ENCODE peak calls at places on chromosome 15, in ten cellular contexts. I is esophagus muscularis mucosa, H is right lobe of liver, N is AG09309, V is cardiac muscle cell, R is astrocyte of the spinal cord, K is ovary, C is GM20000, S is natural killer cell, Y is astrocyte of the cerebellum. X is an unnamed sample.

GRCh38 chr15:64398575-64398974 is 10.9 kb downstream of the TRIP4 start:
- DNase-seq in I (no peak), H (no peak), N (no peak), V (no peak), R (no peak), K (no peak), C (no peak), S (no peak), Y (no peak), X (no peak)

GRCh38 chr15:58777107-58777506 is 6.0 kb downstream of the MINDY2 start:
- DNase-seq in I (no peak), H (no peak), N (no peak), V (no peak), R (no peak), K (no peak), C (peak; percentile 44), S (no peak), Y (no peak), X (no peak)

GRCh38 chr15:43876872-43877271 is 50.1 kb downstream of the WDR76 start:
- DNase-seq in I (no peak), H (no peak), N (no peak), V (no peak), R (no peak), K (no peak), C (no peak), S (no peak), Y (no peak), X (no peak)

GRCh38 chr15:42136513-42136912 is 19.9 kb downstream of the PLA2G4F start:
- DNase-seq in I (no peak), H (no peak), N (no peak), V (no peak), R (no peak), K (no peak), C (no peak), S (no peak), Y (no peak), X (no peak)

GRCh38 chr15:95202569-95203349 is 971.4 kb downstream of the MCTP2 start:
- DNase-seq in I (no peak), H (no peak), N (no peak), V (peak; percentile 2), R (no peak), K (no peak), C (no peak), S (no peak), Y (no peak), X (no peak)

GRCh38 chr15:60713096-60714084 is 234.4 kb upstream of the ICE2 start:
- DNase-seq in I (no peak), H (no peak), N (no peak), V (peak; percentile 71), R (peak; percentile 36), K (peak; percentile 17), C (no peak), S (no peak), Y (no peak), X (no peak)

GRCh38 chr15:36005542-36005941 is 459.6 kb upstream of the DPH6 start:
- DNase-seq in I (no peak), H (no peak), N (no peak), V (no peak), R (no peak), K (no peak), C (no peak), S (no peak), Y (no peak), X (no peak)

GRCh38 chr15:90946538-90946937 is 8.1 kb upstream of the RCCD1 start:
- DNase-seq in I (no peak), H (peak; percentile 44), N (no peak), V (no peak), R (no peak), K (no peak), C (no peak), S (no peak), Y (no peak), X (no peak)

GRCh38 chr15:74403981-74404563 is 29.7 kb downstream of the SEMA7A start:
- DNase-seq in I (no peak), H (no peak), N (no peak), V (peak; percentile 43), R (no peak), K (peak; percentile 71), C (peak; percentile 74), S (no peak), Y (no peak), X (no peak)

GRCh38 chr15:64851503-64851840 is 9.8 kb downstream of the PLEKHO2 start:
- DNase-seq in I (no peak), H (no peak), N (peak; percentile 79), V (peak; percentile 94), R (peak; percentile 77), K (no peak), C (no peak), S (no peak), Y (peak; percentile 24), X (no peak)

GRCh38 chr15:28913171-28913765 is 27.5 kb downstream of the APBA2 start:
- DNase-seq in I (no peak), H (no peak), N (no peak), V (peak; percentile 9), R (no peak), K (no peak), C (no peak), S (no peak), Y (no peak), X (peak; percentile 83)

GRCh38 chr15:32873292-32874114 is 155.7 kb downstream of the GREM1 start:
- DNase-seq in I (no peak), H (no peak), N (no peak), V (no peak), R (no peak), K (no peak), C (no peak), S (no peak), Y (no peak), X (no peak)

GRCh38 chr15:57728436-57728835 is 21.9 kb downstream of the POLR2M start:
- DNase-seq in I (no peak), H (no peak), N (no peak), V (no peak), R (no peak), K (no peak), C (no peak), S (no peak), Y (no peak), X (no peak)

GRCh38 chr15:37701230-37701629 is 233.2 kb upstream of the TMCO5A start:
- DNase-seq in I (no peak), H (no peak), N (no peak), V (no peak), R (no peak), K (no peak), C (no peak), S (no peak), Y (no peak), X (no peak)

GRCh38 chr15:37695719-37696118 is 238.7 kb upstream of the TMCO5A start:
- DNase-seq in I (no peak), H (no peak), N (no peak), V (peak; percentile 5), R (peak; percentile 58), K (no peak), C (no peak), S (no peak), Y (peak; percentile 33), X (no peak)

DNA sequence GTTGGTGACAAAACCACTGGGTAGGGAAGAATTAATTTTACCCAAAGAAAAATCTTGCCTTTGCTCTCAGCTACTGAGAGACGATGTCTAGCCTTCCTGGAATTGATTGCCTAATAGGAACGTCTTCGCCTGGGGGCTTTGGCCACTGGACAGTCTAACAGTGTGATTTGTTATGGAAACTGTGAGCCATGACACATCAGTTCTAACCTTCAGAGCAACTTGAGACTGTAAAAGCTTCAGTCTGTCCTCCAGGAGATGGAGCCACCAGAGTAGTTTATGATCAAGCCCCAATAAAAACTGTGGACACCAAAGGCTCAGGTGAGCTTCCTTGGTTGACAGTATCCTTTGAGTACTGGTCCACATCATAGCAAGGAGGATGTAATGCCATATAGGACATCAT is 235.8 kb upstream of the TMCO5A start:
- DNase-seq in I (no peak), H (no peak), N (no peak), V (peak; percentile 1), R (no peak), K (no peak), C (no peak), S (no peak), Y (no peak), X (no peak)
- TF ChIP-seq CTCF in I (no peak), H (peak; percentile 24), N (peak; percentile 22), V (no peak), R (no peak), K (no peak), C (no peak), S (no peak), Y (no peak), X (peak; percentile 19)

DNA sequence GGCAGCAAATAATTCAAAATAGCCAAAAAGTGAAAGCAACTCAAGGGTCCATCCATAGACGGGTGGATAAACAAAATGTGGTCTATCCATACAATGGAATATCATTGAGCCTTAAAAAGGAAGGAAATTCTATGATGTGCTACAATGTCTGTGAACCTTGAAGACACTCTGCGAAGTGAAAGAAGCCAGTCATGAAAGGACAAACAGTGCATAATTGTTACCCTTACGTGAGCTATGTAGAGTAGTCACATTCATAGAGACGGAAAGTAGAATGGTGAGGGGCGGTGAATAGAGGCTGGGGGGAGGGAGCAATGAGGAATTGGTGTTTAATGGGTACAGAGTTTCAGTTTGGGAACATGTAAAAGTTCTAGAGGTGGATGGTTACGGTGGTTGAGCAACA is 18.1 kb downstream of the IGF1R start:
- DNase-seq in I (no peak), H (no peak), N (no peak), V (no peak), R (no peak), K (no peak), C (no peak), S (no peak), Y (no peak), X (no peak)
- TF ChIP-seq CTCF in I (no peak), H (no peak), N (no peak), V (no peak), R (no peak), K (no peak), C (no peak), S (no peak), Y (no peak), X (no peak)

DNA sequence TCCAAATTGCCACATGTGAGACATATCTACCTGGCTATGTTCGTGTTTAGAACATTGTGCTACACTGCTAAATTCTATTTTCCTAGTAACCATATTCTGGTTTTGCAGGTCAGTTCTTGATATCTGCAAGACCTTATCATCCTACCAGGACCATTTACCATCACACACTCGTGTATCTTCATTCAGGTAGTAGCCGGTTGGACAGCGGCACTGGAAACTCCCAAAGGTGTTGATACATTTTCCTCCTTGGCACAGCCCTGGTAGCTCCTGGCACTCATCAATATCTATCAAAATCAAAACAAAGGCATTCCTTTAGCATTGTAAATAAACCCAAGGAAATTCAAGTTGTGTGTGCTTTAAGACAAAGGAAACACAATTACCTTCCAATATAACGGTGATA is 134.2 kb downstream of the DUT start:
- DNase-seq in I (no peak), H (no peak), N (no peak), V (no peak), R (no peak), K (no peak), C (no peak), S (no peak), Y (no peak), X (no peak)
- TF ChIP-seq CTCF in I (no peak), H (no peak), N (no peak), V (no peak), R (no peak), K (no peak), C (no peak), S (no peak), Y (no peak), X (no peak)

GRCh38 chr15:97804950-97805349 is 155.6 kb upstream of the ARRDC4 start:
- DNase-seq in I (peak; percentile 55), H (no peak), N (no peak), V (no peak), R (no peak), K (no peak), C (no peak), S (no peak), Y (no peak), X (no peak)
- TF ChIP-seq CTCF in I (no peak), H (no peak), N (no peak), V (no peak), R (no peak), K (no peak), C (no peak), S (no peak), Y (no peak), X (no peak)